ENCODE peak calls at places on chromosomes 5 and 9, in nine cellular contexts. One of them, this sample, is unnamed.

GRCh38 chr9:115034801-115035200 is 83.2 kb downstream of the TNC start:
- DNase-seq in GM13977: no peak
- DNase-seq in fibroblast of mammary gland: peak; percentile 85
- DNase-seq in suprapubic skin: no peak
- DNase-seq in GM12865: no peak
- DNase-seq in A673: no peak
- DNase-seq in Caco-2: no peak
- DNase-seq in right atrium auricular region: no peak
- DNase-seq in cardiac muscle cell: peak; percentile 71
- DNase-seq in this sample: no peak

GRCh38 chr9:75909776-75910175 is 19.3 kb downstream of the PCSK5 start:
- DNase-seq in GM13977: no peak
- DNase-seq in fibroblast of mammary gland: peak; percentile 31
- DNase-seq in suprapubic skin: no peak
- DNase-seq in GM12865: no peak
- DNase-seq in A673: no peak
- DNase-seq in Caco-2: no peak
- DNase-seq in right atrium auricular region: no peak
- DNase-seq in cardiac muscle cell: no peak
- DNase-seq in this sample: no peak

GRCh38 chr9:105425817-105426433 is 21.9 kb upstream of the FSD1L start:
- DNase-seq in GM13977: peak; percentile 56
- DNase-seq in fibroblast of mammary gland: peak; percentile 45
- DNase-seq in suprapubic skin: no peak
- DNase-seq in GM12865: peak; percentile 40
- DNase-seq in A673: peak; percentile 39
- DNase-seq in Caco-2: no peak
- DNase-seq in right atrium auricular region: no peak
- DNase-seq in cardiac muscle cell: peak; percentile 56
- DNase-seq in this sample: no peak

GRCh38 chr9:126650830-126651341 is 37.2 kb downstream of the LMX1B start:
- DNase-seq in GM13977: no peak
- DNase-seq in fibroblast of mammary gland: no peak
- DNase-seq in suprapubic skin: no peak
- DNase-seq in GM12865: no peak
- DNase-seq in A673: no peak
- DNase-seq in Caco-2: peak; percentile 75
- DNase-seq in right atrium auricular region: no peak
- DNase-seq in cardiac muscle cell: no peak
- DNase-seq in this sample: no peak

GRCh38 chr9:130382086-130382485 is 62.7 kb upstream of the ASS1 start:
- DNase-seq in GM13977: no peak
- DNase-seq in fibroblast of mammary gland: no peak
- DNase-seq in suprapubic skin: no peak
- DNase-seq in GM12865: no peak
- DNase-seq in A673: no peak
- DNase-seq in Caco-2: no peak
- DNase-seq in right atrium auricular region: no peak
- DNase-seq in cardiac muscle cell: no peak
- DNase-seq in this sample: no peak

GRCh38 chr5:145403959-145404358 is 431.2 kb downstream of the PRELID2 start:
- DNase-seq in GM13977: no peak
- DNase-seq in fibroblast of mammary gland: no peak
- DNase-seq in suprapubic skin: no peak
- DNase-seq in GM12865: no peak
- DNase-seq in A673: no peak
- DNase-seq in Caco-2: no peak
- DNase-seq in right atrium auricular region: no peak
- DNase-seq in cardiac muscle cell: no peak
- DNase-seq in this sample: no peak

GRCh38 chr5:95961617-95962474 is at the start of gene ELL2:
- DNase-seq in GM13977: peak; percentile 96
- DNase-seq in fibroblast of mammary gland: peak; percentile 99
- DNase-seq in suprapubic skin: peak; percentile 100
- DNase-seq in GM12865: peak; percentile 99
- DNase-seq in A673: peak; percentile 97
- DNase-seq in Caco-2: peak; percentile 100
- DNase-seq in right atrium auricular region: peak; percentile 100
- DNase-seq in cardiac muscle cell: peak; percentile 100
- DNase-seq in this sample: peak; percentile 23

GRCh38 chr5:77639624-77640023 is 1.1 kb upstream of the OTP start:
- DNase-seq in GM13977: no peak
- DNase-seq in fibroblast of mammary gland: no peak
- DNase-seq in suprapubic skin: no peak
- DNase-seq in GM12865: no peak
- DNase-seq in A673: no peak
- DNase-seq in Caco-2: no peak
- DNase-seq in right atrium auricular region: no peak
- DNase-seq in cardiac muscle cell: no peak
- DNase-seq in this sample: no peak

GRCh38 chr9:95024097-95024671 is 293.3 kb downstream of the FANCC start:
- DNase-seq in GM13977: no peak
- DNase-seq in fibroblast of mammary gland: no peak
- DNase-seq in suprapubic skin: no peak
- DNase-seq in GM12865: no peak
- DNase-seq in A673: no peak
- DNase-seq in Caco-2: no peak
- DNase-seq in right atrium auricular region: no peak
- DNase-seq in cardiac muscle cell: no peak
- DNase-seq in this sample: no peak

GRCh38 chr5:150525781-150526180 is 17.9 kb downstream of the NDST1 start:
- DNase-seq in GM13977: no peak
- DNase-seq in fibroblast of mammary gland: no peak
- DNase-seq in suprapubic skin: no peak
- DNase-seq in GM12865: no peak
- DNase-seq in A673: no peak
- DNase-seq in Caco-2: no peak
- DNase-seq in right atrium auricular region: no peak
- DNase-seq in cardiac muscle cell: no peak
- DNase-seq in this sample: no peak

GRCh38 chr5:150525163-150525562 is 17.2 kb downstream of the NDST1 start:
- DNase-seq in GM13977: no peak
- DNase-seq in fibroblast of mammary gland: no peak
- DNase-seq in suprapubic skin: no peak
- DNase-seq in GM12865: no peak
- DNase-seq in A673: no peak
- DNase-seq in Caco-2: no peak
- DNase-seq in right atrium auricular region: no peak
- DNase-seq in cardiac muscle cell: no peak
- DNase-seq in this sample: no peak

GRCh38 chr5:150529147-150529546 is 21.2 kb downstream of the NDST1 start:
- DNase-seq in GM13977: no peak
- DNase-seq in fibroblast of mammary gland: no peak
- DNase-seq in suprapubic skin: no peak
- DNase-seq in GM12865: no peak
- DNase-seq in A673: no peak
- DNase-seq in Caco-2: no peak
- DNase-seq in right atrium auricular region: no peak
- DNase-seq in cardiac muscle cell: no peak
- DNase-seq in this sample: no peak

GRCh38 chr5:150527808-150528207 is 19.9 kb downstream of the NDST1 start:
- DNase-seq in GM13977: no peak
- DNase-seq in fibroblast of mammary gland: no peak
- DNase-seq in suprapubic skin: no peak
- DNase-seq in GM12865: no peak
- DNase-seq in A673: no peak
- DNase-seq in Caco-2: no peak
- DNase-seq in right atrium auricular region: no peak
- DNase-seq in cardiac muscle cell: no peak
- DNase-seq in this sample: no peak

GRCh38 chr5:150527038-150527437 is 19.1 kb downstream of the NDST1 start:
- DNase-seq in GM13977: no peak
- DNase-seq in fibroblast of mammary gland: no peak
- DNase-seq in suprapubic skin: no peak
- DNase-seq in GM12865: no peak
- DNase-seq in A673: no peak
- DNase-seq in Caco-2: no peak
- DNase-seq in right atrium auricular region: no peak
- DNase-seq in cardiac muscle cell: no peak
- DNase-seq in this sample: no peak
- TF ChIP-seq CTCF in GM13977: no peak
- TF ChIP-seq CTCF in fibroblast of mammary gland: no peak
- TF ChIP-seq CTCF in suprapubic skin: no peak
- TF ChIP-seq CTCF in GM12865: no peak
- TF ChIP-seq CTCF in A673: no peak
- TF ChIP-seq CTCF in Caco-2: no peak
- TF ChIP-seq CTCF in right atrium auricular region: no peak
- TF ChIP-seq CTCF in cardiac muscle cell: no peak
- TF ChIP-seq CTCF in this sample: no peak

GRCh38 chr5:101346447-101346846 is 443.4 kb upstream of the ST8SIA4 start:
- DNase-seq in GM13977: no peak
- DNase-seq in fibroblast of mammary gland: no peak
- DNase-seq in suprapubic skin: no peak
- DNase-seq in GM12865: no peak
- DNase-seq in A673: no peak
- DNase-seq in Caco-2: no peak
- DNase-seq in right atrium auricular region: no peak
- DNase-seq in cardiac muscle cell: no peak
- DNase-seq in this sample: no peak

DNA sequence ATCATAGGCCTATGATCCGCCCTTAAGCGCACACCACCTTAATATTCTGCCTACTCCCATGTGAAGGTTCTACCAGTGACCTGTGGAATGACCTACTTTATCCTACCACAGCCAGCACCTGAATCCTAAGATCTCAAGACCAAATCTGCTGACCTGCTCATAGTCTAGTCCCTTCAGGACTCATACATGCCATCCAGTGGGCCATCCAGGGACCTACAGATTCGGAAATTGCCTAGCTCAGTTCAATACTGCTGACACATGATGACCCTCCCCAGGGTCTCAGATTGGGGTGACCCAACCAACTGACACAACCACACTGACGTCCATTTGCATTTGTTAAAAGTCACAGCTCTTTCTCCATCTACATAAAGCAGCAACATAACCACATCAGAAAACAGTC is 443.8 kb upstream of the ST8SIA4 start:
- DNase-seq in GM13977: no peak
- DNase-seq in fibroblast of mammary gland: no peak
- DNase-seq in suprapubic skin: no peak
- DNase-seq in GM12865: no peak
- DNase-seq in A673: no peak
- DNase-seq in Caco-2: no peak
- DNase-seq in right atrium auricular region: no peak
- DNase-seq in cardiac muscle cell: no peak
- DNase-seq in this sample: no peak
- TF ChIP-seq CTCF in GM13977: no peak
- TF ChIP-seq CTCF in fibroblast of mammary gland: no peak
- TF ChIP-seq CTCF in suprapubic skin: no peak
- TF ChIP-seq CTCF in GM12865: no peak
- TF ChIP-seq CTCF in A673: no peak
- TF ChIP-seq CTCF in Caco-2: no peak
- TF ChIP-seq CTCF in right atrium auricular region: no peak
- TF ChIP-seq CTCF in cardiac muscle cell: no peak
- TF ChIP-seq CTCF in this sample: no peak

DNA sequence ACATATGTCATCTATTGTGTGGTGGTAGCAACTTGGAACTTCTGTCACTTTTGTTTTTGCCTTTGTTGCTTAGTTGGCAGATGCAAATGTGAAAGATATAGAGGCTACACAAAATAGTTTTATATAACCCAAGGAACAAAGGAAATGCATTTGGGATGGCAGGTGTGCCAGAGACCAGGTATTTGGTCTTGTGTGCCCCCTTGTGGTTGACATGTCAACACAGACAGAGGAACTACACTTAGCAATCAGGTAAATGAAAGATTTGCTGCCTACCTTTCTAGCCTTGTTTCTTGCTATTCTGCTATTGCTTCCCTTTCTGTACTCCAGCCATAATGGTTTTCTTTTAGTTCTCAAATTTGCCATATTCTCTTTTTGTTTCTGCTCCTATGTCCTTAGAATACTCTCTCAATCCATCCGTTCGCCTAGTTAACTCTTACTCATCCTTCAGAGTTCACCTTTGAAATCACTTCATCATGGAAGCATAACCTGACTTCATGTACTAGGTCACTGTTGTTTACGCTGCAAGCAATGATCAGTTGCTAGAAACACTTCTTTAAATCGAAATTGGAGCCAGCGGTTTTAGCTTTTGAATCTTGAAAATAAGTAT is 119.5 kb downstream of the TRPM3 start:
- DNase-seq in GM13977: peak; percentile 15
- DNase-seq in fibroblast of mammary gland: peak; percentile 45
- DNase-seq in suprapubic skin: no peak
- DNase-seq in GM12865: peak; percentile 48
- DNase-seq in A673: no peak
- DNase-seq in Caco-2: peak; percentile 18
- DNase-seq in right atrium auricular region: no peak
- DNase-seq in cardiac muscle cell: peak; percentile 60
- DNase-seq in this sample: no peak
- TF ChIP-seq CTCF in GM13977: peak; percentile 59
- TF ChIP-seq CTCF in fibroblast of mammary gland: peak; percentile 64
- TF ChIP-seq CTCF in suprapubic skin: peak; percentile 35
- TF ChIP-seq CTCF in GM12865: peak; percentile 57
- TF ChIP-seq CTCF in A673: peak; percentile 54
- TF ChIP-seq CTCF in Caco-2: peak; percentile 22
- TF ChIP-seq CTCF in right atrium auricular region: no peak
- TF ChIP-seq CTCF in cardiac muscle cell: peak; percentile 58
- TF ChIP-seq CTCF in this sample: peak; percentile 53

GRCh38 chr9:19940808-19941207 is 152.0 kb upstream of the SLC24A2 start:
- DNase-seq in GM13977: no peak
- DNase-seq in fibroblast of mammary gland: peak; percentile 19
- DNase-seq in suprapubic skin: no peak
- DNase-seq in GM12865: no peak
- DNase-seq in A673: no peak
- DNase-seq in Caco-2: no peak
- DNase-seq in right atrium auricular region: no peak
- DNase-seq in cardiac muscle cell: no peak
- DNase-seq in this sample: no peak

GRCh38 chr9:19948021-19948420 is 159.2 kb upstream of the SLC24A2 start:
- DNase-seq in GM13977: no peak
- DNase-seq in fibroblast of mammary gland: no peak
- DNase-seq in suprapubic skin: no peak
- DNase-seq in GM12865: no peak
- DNase-seq in A673: peak; percentile 22
- DNase-seq in Caco-2: no peak
- DNase-seq in right atrium auricular region: no peak
- DNase-seq in cardiac muscle cell: peak; percentile 38
- DNase-seq in this sample: no peak

DNA sequence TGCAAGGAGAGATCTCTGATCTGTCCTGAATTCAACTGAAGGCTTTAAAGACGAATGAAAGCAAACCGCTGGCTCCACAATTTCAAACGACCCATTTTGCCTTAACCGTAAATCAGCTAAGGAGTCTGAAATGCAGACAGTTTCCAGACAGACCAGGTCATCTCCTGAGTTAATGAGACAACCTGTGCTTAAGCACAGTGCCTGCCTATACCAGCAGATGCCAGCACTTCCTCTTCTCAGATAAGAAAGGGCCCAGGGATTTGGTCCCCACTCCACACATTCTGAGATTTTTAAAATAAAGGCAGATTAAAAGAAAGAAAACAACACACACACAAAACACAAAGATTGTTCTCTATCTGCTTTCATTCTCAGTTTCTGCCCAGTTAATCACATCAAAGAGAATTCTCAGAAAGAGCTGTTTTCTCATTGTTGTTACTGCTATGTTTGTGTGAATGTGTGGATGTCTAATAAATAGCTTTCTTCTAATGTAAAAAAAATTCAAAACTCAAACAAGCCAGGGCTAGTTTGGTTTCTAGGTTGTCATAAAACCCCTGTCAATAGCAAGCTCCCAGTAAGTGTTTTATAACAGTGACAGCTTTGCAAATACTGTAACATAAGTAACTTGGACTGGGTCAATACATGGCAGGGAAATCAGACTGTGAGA is 157.7 kb upstream of the SLC24A2 start:
- DNase-seq in GM13977: no peak
- DNase-seq in fibroblast of mammary gland: peak; percentile 47
- DNase-seq in suprapubic skin: no peak
- DNase-seq in GM12865: peak; percentile 55
- DNase-seq in A673: peak; percentile 57
- DNase-seq in Caco-2: no peak
- DNase-seq in right atrium auricular region: no peak
- DNase-seq in cardiac muscle cell: no peak
- DNase-seq in this sample: no peak
- TF ChIP-seq CTCF in GM13977: peak; percentile 43
- TF ChIP-seq CTCF in fibroblast of mammary gland: peak; percentile 50
- TF ChIP-seq CTCF in suprapubic skin: no peak
- TF ChIP-seq CTCF in GM12865: peak; percentile 50
- TF ChIP-seq CTCF in A673: peak; percentile 62
- TF ChIP-seq CTCF in Caco-2: peak; percentile 43
- TF ChIP-seq CTCF in right atrium auricular region: no peak
- TF ChIP-seq CTCF in cardiac muscle cell: peak; percentile 37
- TF ChIP-seq CTCF in this sample: peak; percentile 50